ENCODE peak calls at places on chromosomes 4 and X, in six cellular contexts. One of them, this sample, is unnamed.

GRCh38 chr4:45527160-45527559 is 596.7 kb downstream of the GABRG1 start:
- DNase-seq in left ventricle myocardium inferior: no peak
- DNase-seq in EH: no peak
- DNase-seq in Right ventricle myocardium superior: no peak
- DNase-seq in neural crest cell: no peak
- DNase-seq in NCI-H2171 treated with DMSO at 0.1 percent for 48 hours: no peak
- DNase-seq in this sample: no peak

GRCh38 chrX:134171661-134172587 is 65.1 kb upstream of the CCDC160 start:
- DNase-seq in left ventricle myocardium inferior: peak; percentile 24
- DNase-seq in EH: no peak
- DNase-seq in Right ventricle myocardium superior: peak; percentile 50
- DNase-seq in neural crest cell: peak; percentile 37
- DNase-seq in NCI-H2171 treated with DMSO at 0.1 percent for 48 hours: peak; percentile 18
- DNase-seq in this sample: no peak

GRCh38 chr4:112327950-112328349 is 30.8 kb downstream of the ALPK1 start:
- DNase-seq in left ventricle myocardium inferior: no peak
- DNase-seq in EH: peak; percentile 64
- DNase-seq in Right ventricle myocardium superior: no peak
- DNase-seq in neural crest cell: no peak
- DNase-seq in NCI-H2171 treated with DMSO at 0.1 percent for 48 hours: peak; percentile 75
- DNase-seq in this sample: peak; percentile 13

GRCh38 chrX:28312965-28313364 is 274.3 kb upstream of the IL1RAPL1 start:
- DNase-seq in left ventricle myocardium inferior: no peak
- DNase-seq in EH: no peak
- DNase-seq in Right ventricle myocardium superior: no peak
- DNase-seq in neural crest cell: no peak
- DNase-seq in NCI-H2171 treated with DMSO at 0.1 percent for 48 hours: no peak
- DNase-seq in this sample: no peak

GRCh38 chr4:22607382-22607781 is 85.4 kb upstream of the GBA3 start:
- DNase-seq in left ventricle myocardium inferior: peak; percentile 23
- DNase-seq in EH: peak; percentile 42
- DNase-seq in Right ventricle myocardium superior: peak; percentile 50
- DNase-seq in neural crest cell: no peak
- DNase-seq in NCI-H2171 treated with DMSO at 0.1 percent for 48 hours: no peak
- DNase-seq in this sample: peak; percentile 1

GRCh38 chr4:152528060-152528459 is 7.8 kb downstream of the FBXW7 start:
- DNase-seq in left ventricle myocardium inferior: no peak
- DNase-seq in EH: no peak
- DNase-seq in Right ventricle myocardium superior: no peak
- DNase-seq in neural crest cell: no peak
- DNase-seq in NCI-H2171 treated with DMSO at 0.1 percent for 48 hours: no peak
- DNase-seq in this sample: no peak

GRCh38 chr4:5890063-5890727 is 2.7 kb downstream of the CRMP1 start:
- DNase-seq in left ventricle myocardium inferior: no peak
- DNase-seq in EH: no peak
- DNase-seq in Right ventricle myocardium superior: no peak
- DNase-seq in neural crest cell: peak; percentile 79
- DNase-seq in NCI-H2171 treated with DMSO at 0.1 percent for 48 hours: peak; percentile 80
- DNase-seq in this sample: no peak

GRCh38 chrX:47311857-47312774 is 58.3 kb upstream of the ZNF157 start:
- DNase-seq in left ventricle myocardium inferior: no peak
- DNase-seq in EH: peak; percentile 65
- DNase-seq in Right ventricle myocardium superior: peak; percentile 49
- DNase-seq in neural crest cell: peak; percentile 32
- DNase-seq in NCI-H2171 treated with DMSO at 0.1 percent for 48 hours: no peak
- DNase-seq in this sample: peak; percentile 25

This sample was measured in skeletal muscle cell.